ENCODE peak calls at places on chromosome 4, in six cellular contexts. One of them, this sample, is unnamed.

GRCh38 chr4:89757154-89757723 is 79.7 kb downstream of the SNCA start:
- DNase-seq in NCI-H1105: no peak
- DNase-seq in non-pigmented ciliary epithelial cell: no peak
- DNase-seq in HT1080: no peak
- DNase-seq in SHP77: no peak
- DNase-seq in sciatic nerve: no peak
- DNase-seq in this sample: no peak

GRCh38 chr4:74658114-74658513 is 136.2 kb downstream of the BTC start:
- DNase-seq in NCI-H1105: no peak
- DNase-seq in non-pigmented ciliary epithelial cell: no peak
- DNase-seq in HT1080: no peak
- DNase-seq in SHP77: no peak
- DNase-seq in sciatic nerve: no peak
- DNase-seq in this sample: no peak

GRCh38 chr4:62250100-62250499 is 1050.0 kb downstream of the ADGRL3 start:
- DNase-seq in NCI-H1105: no peak
- DNase-seq in non-pigmented ciliary epithelial cell: no peak
- DNase-seq in HT1080: peak
- DNase-seq in SHP77: no peak
- DNase-seq in sciatic nerve: no peak
- DNase-seq in this sample: no peak

GRCh38 chr4:82739292-82740190 is 59.1 kb downstream of the SCD5 start:
- DNase-seq in NCI-H1105: no peak
- DNase-seq in non-pigmented ciliary epithelial cell: no peak
- DNase-seq in HT1080: peak
- DNase-seq in SHP77: peak
- DNase-seq in sciatic nerve: peak
- DNase-seq in this sample: peak

GRCh38 chr4:20805716-20806115 is 105.5 kb downstream of the PACRGL start:
- DNase-seq in NCI-H1105: no peak
- DNase-seq in non-pigmented ciliary epithelial cell: no peak
- DNase-seq in HT1080: no peak
- DNase-seq in SHP77: no peak
- DNase-seq in sciatic nerve: no peak
- DNase-seq in this sample: no peak

GRCh38 chr4:150004481-150004880 is 73.8 kb upstream of the DCLK2 start:
- DNase-seq in NCI-H1105: no peak
- DNase-seq in non-pigmented ciliary epithelial cell: no peak
- DNase-seq in HT1080: no peak
- DNase-seq in SHP77: no peak
- DNase-seq in sciatic nerve: no peak
- DNase-seq in this sample: no peak

GRCh38 chr4:85828295-85828910 is 353.5 kb downstream of the ARHGAP24 start:
- DNase-seq in NCI-H1105: no peak
- DNase-seq in non-pigmented ciliary epithelial cell: no peak
- DNase-seq in HT1080: peak
- DNase-seq in SHP77: peak
- DNase-seq in sciatic nerve: no peak
- DNase-seq in this sample: no peak

GRCh38 chr4:176150283-176150682 is 45.1 kb downstream of the SPATA4 start:
- DNase-seq in NCI-H1105: no peak
- DNase-seq in non-pigmented ciliary epithelial cell: no peak
- DNase-seq in HT1080: peak
- DNase-seq in SHP77: no peak
- DNase-seq in sciatic nerve: no peak
- DNase-seq in this sample: no peak

GRCh38 chr4:157221895-157222763 is 1.6 kb downstream of the GRIA2 start:
- DNase-seq in NCI-H1105: peak
- DNase-seq in non-pigmented ciliary epithelial cell: no peak
- DNase-seq in HT1080: no peak
- DNase-seq in SHP77: peak
- DNase-seq in sciatic nerve: peak
- DNase-seq in this sample: no peak

GRCh38 chr4:36785965-36786364 is 458.6 kb upstream of the NWD2 start:
- DNase-seq in NCI-H1105: peak
- DNase-seq in non-pigmented ciliary epithelial cell: no peak
- DNase-seq in HT1080: no peak
- DNase-seq in SHP77: peak
- DNase-seq in sciatic nerve: no peak
- DNase-seq in this sample: no peak

GRCh38 chr4:15935504-15936392 is 2.8 kb downstream of the FGFBP1 start:
- DNase-seq in NCI-H1105: no peak
- DNase-seq in non-pigmented ciliary epithelial cell: no peak
- DNase-seq in HT1080: no peak
- DNase-seq in SHP77: no peak
- DNase-seq in sciatic nerve: no peak
- DNase-seq in this sample: no peak

GRCh38 chr4:40241936-40242590 is 45.2 kb downstream of the RHOH start:
- DNase-seq in NCI-H1105: no peak
- DNase-seq in non-pigmented ciliary epithelial cell: no peak
- DNase-seq in HT1080: no peak
- DNase-seq in SHP77: no peak
- DNase-seq in sciatic nerve: no peak
- DNase-seq in this sample: peak

GRCh38 chr4:102819588-102820365 is 7.6 kb downstream of the UBE2D3 start:
- DNase-seq in NCI-H1105: no peak
- DNase-seq in non-pigmented ciliary epithelial cell: no peak
- DNase-seq in HT1080: no peak
- DNase-seq in SHP77: no peak
- DNase-seq in sciatic nerve: no peak
- DNase-seq in this sample: no peak